ENCODE peak calls at places on chromosomes 12 and 14, in seven cellular contexts. K, U, O, A, I, T and N are unnamed samples.
A peak's percentile ranks its signal among the peaks of the same experiment; 100 is the strongest.

GRCh38 chr12:78863482-78864427 is 819 bp upstream of the SYT1 start:
- DNase-seq in K (peak; percentile 62), T (peak; percentile 56), O (no peak), A (no peak), U (no peak), I (no peak), N (no peak)

GRCh38 chr12:80627773-80628172 is 79.7 kb upstream of the MYF6 start:
- DNase-seq in I (no peak), A (no peak), T (peak; percentile 78), O (no peak), U (no peak), K (no peak), N (no peak)

GRCh38 chr14:78902010-78902623 is 731.9 kb downstream of the NRXN3 start:
- DNase-seq in T (peak; percentile 47), K (peak; percentile 66), O (peak; percentile 25), A (no peak), I (no peak), U (peak; percentile 31), N (no peak)

GRCh38 chr14:101559624-101560533 is 1.4 kb upstream of the DIO3 start:
- DNase-seq in T (no peak), K (peak; percentile 64), A (no peak), I (no peak), U (no peak), O (no peak), N (no peak)

GRCh38 chr12:80100566-80100965 is 1.2 kb downstream of the OTOGL start:
- DNase-seq in I (no peak), A (no peak), K (no peak), O (no peak), T (peak; percentile 14), U (no peak), N (no peak)

GRCh38 chr12:65878540-65878939 is 54.3 kb downstream of the HMGA2 start:
- DNase-seq in A (no peak), T (peak; percentile 48), K (no peak), O (no peak), I (no peak), U (no peak), N (no peak)

GRCh38 chr14:52551696-52552062 is 626 bp downstream of the TXNDC16 start:
- DNase-seq in T (peak; percentile 43), K (no peak), A (no peak), U (no peak), O (peak; percentile 70), I (no peak), N (no peak)

GRCh38 chr12:87227157-87227556 is 802.0 kb downstream of the C12orf50 start:
- DNase-seq in K (no peak), U (no peak), T (peak; percentile 18), I (no peak), O (no peak), A (no peak), N (no peak)

GRCh38 chr14:98144964-98145363 is 1127.0 kb downstream of the BCL11B start:
- DNase-seq in U (no peak), O (no peak), I (no peak), T (no peak), K (no peak), A (no peak), N (no peak)

GRCh38 chr14:104423715-104424405 is 155.7 kb upstream of the C14orf180 start:
- DNase-seq in U (peak; percentile 20), T (no peak), I (no peak), O (no peak), A (no peak), K (no peak), N (no peak)

GRCh38 chr14:43625294-43625693 is 881.8 kb downstream of the FSCB start:
- DNase-seq in T (no peak), A (no peak), U (no peak), K (no peak), I (no peak), O (no peak), N (no peak)

GRCh38 chr12:107533218-107533617 is 152.4 kb upstream of the PWP1 start:
- DNase-seq in T (no peak), A (no peak), K (no peak), O (no peak), I (no peak), U (no peak), N (no peak)

GRCh38 chr14:32203928-32204357 is 874 bp upstream of the RNU6-8 start:
- DNase-seq in U (no peak), A (no peak), O (peak; percentile 38), K (peak; percentile 15), T (no peak), I (no peak), N (no peak)

GRCh38 chr12:130514149-130514551 is 176.5 kb downstream of the PIWIL1 start:
- DNase-seq in U (no peak), I (no peak), A (no peak), T (no peak), K (no peak), O (no peak), N (no peak)

GRCh38 chr14:28254768-28255167 is 511.8 kb upstream of the FOXG1 start:
- DNase-seq in U (no peak), T (no peak), I (no peak), K (no peak), O (no peak), A (no peak), N (no peak)

GRCh38 chr14:57686317-57686716 is 179.6 kb downstream of the SLC35F4 start:
- DNase-seq in K (no peak), I (no peak), T (no peak), O (no peak), A (no peak), U (no peak), N (no peak)

GRCh38 chr12:110344657-110345056 is 58.9 kb downstream of the ANAPC7 start:
- DNase-seq in U (no peak), I (no peak), K (no peak), A (no peak), O (no peak), T (no peak), N (no peak)

GRCh38 chr12:91778091-91778819 is 367.4 kb downstream of the BTG1 start:
- DNase-seq in I (no peak), U (no peak), T (peak; percentile 8), O (no peak), A (no peak), K (no peak), N (no peak)

GRCh38 chr12:68844788-68845695 is 37.1 kb downstream of the MDM2 start:
- DNase-seq in O (peak; percentile 54), I (no peak), T (no peak), A (no peak), U (no peak), K (no peak), N (no peak)

GRCh38 chr12:63068857-63069442 is 82.1 kb downstream of the AVPR1A start:
- DNase-seq in O (peak; percentile 75), A (no peak), T (peak; percentile 75), K (no peak), U (no peak), I (no peak), N (no peak)

GRCh38 chr14:64932231-64932630 is 10.3 kb downstream of the GPX2 start:
- DNase-seq in I (no peak), T (no peak), U (no peak), A (no peak), O (no peak), K (no peak), N (no peak)

GRCh38 chr12:92561543-92561899 is 141.3 kb upstream of the PLEKHG7 start:
- DNase-seq in O (peak; percentile 28), A (no peak), T (peak; percentile 57), I (no peak), K (no peak), U (peak; percentile 73), N (no peak)

GRCh38 chr12:100339071-100339470 is 17.8 kb upstream of the SLC17A8 start:
- DNase-seq in A (no peak), T (no peak), I (no peak), U (no peak), K (no peak), O (no peak), N (no peak)

GRCh38 chr12:110718222-110718908 is 24.3 kb downstream of the PPP1CC start:
- DNase-seq in A (no peak), O (no peak), K (no peak), I (no peak), U (no peak), T (no peak), N (no peak)

GRCh38 chr14:59377485-59377884 is 87.7 kb downstream of the GPR135 start:
- DNase-seq in O (no peak), U (no peak), A (no peak), I (no peak), K (peak; percentile 30), T (no peak), N (no peak)

GRCh38 chr12:30985814-30986452 is 59.4 kb downstream of the TSPAN11 start:
- DNase-seq in U (peak; percentile 59), O (peak; percentile 10), I (peak; percentile 8), A (no peak), T (peak; percentile 40), K (peak; percentile 69), N (no peak)

GRCh38 chr12:82754856-82755255 is 68.2 kb downstream of the TMTC2 start:
- DNase-seq in U (no peak), A (no peak), O (no peak), I (no peak), K (no peak), T (no peak), N (no peak)

GRCh38 chr12:22275847-22276246 is 58.7 kb downstream of the ST8SIA1 start:
- DNase-seq in U (peak; percentile 45), K (no peak), A (no peak), O (no peak), I (no peak), T (peak; percentile 99), N (no peak)

GRCh38 chr12:109553929-109554500 is 19.3 kb downstream of the MMAB start:
- DNase-seq in K (no peak), O (no peak), A (no peak), T (no peak), U (no peak), I (no peak), N (no peak)